ENCODE peak calls at places on chromosomes 1 and 21, in five cellular contexts. One of them, this sample, is unnamed.

GRCh38 chr1:236689713-236690569 is 3.6 kb downstream of the ACTN2 start:
- DNase-seq in lower leg skin: no peak
- DNase-seq in GM06990: no peak
- DNase-seq in AG04450: no peak
- DNase-seq in left ventricle myocardium inferior: peak
- DNase-seq in this sample: peak

GRCh38 chr1:116228501-116228900 is 117.3 kb downstream of the MAB21L3 start:
- DNase-seq in GM06990: no peak
- DNase-seq in lower leg skin: no peak
- DNase-seq in AG04450: no peak
- DNase-seq in left ventricle myocardium inferior: no peak
- DNase-seq in this sample: no peak

GRCh38 chr1:173447224-173447623 is 29.9 kb upstream of the PRDX6 start:
- DNase-seq in AG04450: no peak
- DNase-seq in GM06990: peak
- DNase-seq in lower leg skin: no peak
- DNase-seq in left ventricle myocardium inferior: no peak
- DNase-seq in this sample: no peak

GRCh38 chr1:119884700-119885099 is 11.6 kb downstream of the ADAM30 start:
- DNase-seq in AG04450: no peak
- DNase-seq in left ventricle myocardium inferior: no peak
- DNase-seq in GM06990: no peak
- DNase-seq in lower leg skin: no peak
- DNase-seq in this sample: no peak

GRCh38 chr1:10688409-10688786 is 108.0 kb downstream of the CASZ1 start:
- DNase-seq in GM06990: no peak
- DNase-seq in lower leg skin: no peak
- DNase-seq in AG04450: no peak
- DNase-seq in left ventricle myocardium inferior: no peak
- DNase-seq in this sample: no peak

GRCh38 chr21:36647279-36648093 is 51.4 kb upstream of the SIM2 start:
- DNase-seq in AG04450: no peak
- DNase-seq in lower leg skin: no peak
- DNase-seq in GM06990: no peak
- DNase-seq in left ventricle myocardium inferior: no peak
- DNase-seq in this sample: peak

GRCh38 chr1:168871531-168871930 is 142.5 kb upstream of the DPT start:
- DNase-seq in left ventricle myocardium inferior: no peak
- DNase-seq in AG04450: no peak
- DNase-seq in GM06990: no peak
- DNase-seq in lower leg skin: no peak
- DNase-seq in this sample: no peak

GRCh38 chr21:38817371-38818335 is 11.9 kb downstream of the ETS2 start:
- DNase-seq in lower leg skin: no peak
- DNase-seq in GM06990: no peak
- DNase-seq in AG04450: no peak
- DNase-seq in left ventricle myocardium inferior: no peak
- DNase-seq in this sample: no peak

GRCh38 chr1:202815120-202815519 is 4.4 kb downstream of the PCAT6 start:
- DNase-seq in left ventricle myocardium inferior: no peak
- DNase-seq in lower leg skin: no peak
- DNase-seq in AG04450: no peak
- DNase-seq in GM06990: no peak
- DNase-seq in this sample: no peak

GRCh38 chr1:223765036-223765718 is 52.8 kb downstream of the CAPN2 start:
- DNase-seq in left ventricle myocardium inferior: peak
- DNase-seq in GM06990: no peak
- DNase-seq in lower leg skin: no peak
- DNase-seq in AG04450: no peak
- DNase-seq in this sample: no peak

GRCh38 chr1:217453816-217454215 is 177.1 kb downstream of the GPATCH2 start:
- DNase-seq in lower leg skin: no peak
- DNase-seq in GM06990: no peak
- DNase-seq in left ventricle myocardium inferior: peak
- DNase-seq in AG04450: no peak
- DNase-seq in this sample: no peak

GRCh38 chr1:174413632-174414031 is 34.1 kb upstream of the GPR52 start:
- DNase-seq in left ventricle myocardium inferior: no peak
- DNase-seq in AG04450: no peak
- DNase-seq in GM06990: no peak
- DNase-seq in lower leg skin: no peak
- DNase-seq in this sample: no peak

GRCh38 chr1:103911450-103911849 is 161.8 kb downstream of the AMY1C start:
- DNase-seq in lower leg skin: no peak
- DNase-seq in left ventricle myocardium inferior: no peak
- DNase-seq in GM06990: no peak
- DNase-seq in AG04450: no peak
- DNase-seq in this sample: no peak

GRCh38 chr1:232145768-232146167 is 484.2 kb downstream of the SIPA1L2 start:
- DNase-seq in left ventricle myocardium inferior: no peak
- DNase-seq in AG04450: no peak
- DNase-seq in lower leg skin: no peak
- DNase-seq in GM06990: no peak
- DNase-seq in this sample: no peak

GRCh38 chr1:209926045-209926444 is 12.0 kb upstream of the SYT14 start:
- DNase-seq in GM06990: no peak
- DNase-seq in lower leg skin: no peak
- DNase-seq in left ventricle myocardium inferior: no peak
- DNase-seq in AG04450: peak
- DNase-seq in this sample: peak

GRCh38 chr21:43341349-43342163 is 85.4 kb downstream of the SIK1 start:
- DNase-seq in left ventricle myocardium inferior: peak
- DNase-seq in GM06990: no peak
- DNase-seq in AG04450: no peak
- DNase-seq in lower leg skin: no peak
- DNase-seq in this sample: no peak

GRCh38 chr1:193846881-193847280 is 660.5 kb upstream of the B3GALT2 start:
- DNase-seq in GM06990: no peak
- DNase-seq in left ventricle myocardium inferior: no peak
- DNase-seq in AG04450: no peak
- DNase-seq in lower leg skin: no peak
- DNase-seq in this sample: no peak

GRCh38 chr1:41377397-41377796 is 16.2 kb downstream of the FOXO6 start:
- DNase-seq in AG04450: no peak
- DNase-seq in lower leg skin: no peak
- DNase-seq in GM06990: no peak
- DNase-seq in left ventricle myocardium inferior: no peak
- DNase-seq in this sample: no peak

GRCh38 chr1:8600336-8600735 is 217.1 kb downstream of the RERE start:
- DNase-seq in GM06990: no peak
- DNase-seq in AG04450: no peak
- DNase-seq in lower leg skin: no peak
- DNase-seq in left ventricle myocardium inferior: no peak
- DNase-seq in this sample: no peak

GRCh38 chr1:8598783-8599182 is 218.7 kb downstream of the RERE start:
- DNase-seq in AG04450: no peak
- DNase-seq in left ventricle myocardium inferior: no peak
- DNase-seq in lower leg skin: no peak
- DNase-seq in GM06990: no peak
- DNase-seq in this sample: no peak

GRCh38 chr1:8599813-8600212 is 217.6 kb downstream of the RERE start:
- DNase-seq in AG04450: no peak
- DNase-seq in GM06990: no peak
- DNase-seq in left ventricle myocardium inferior: no peak
- DNase-seq in lower leg skin: no peak
- DNase-seq in this sample: no peak

GRCh38 chr1:8597455-8597854 is 220.0 kb downstream of the RERE start:
- DNase-seq in lower leg skin: no peak
- DNase-seq in GM06990: no peak
- DNase-seq in AG04450: no peak
- DNase-seq in left ventricle myocardium inferior: no peak
- DNase-seq in this sample: no peak

DNA sequence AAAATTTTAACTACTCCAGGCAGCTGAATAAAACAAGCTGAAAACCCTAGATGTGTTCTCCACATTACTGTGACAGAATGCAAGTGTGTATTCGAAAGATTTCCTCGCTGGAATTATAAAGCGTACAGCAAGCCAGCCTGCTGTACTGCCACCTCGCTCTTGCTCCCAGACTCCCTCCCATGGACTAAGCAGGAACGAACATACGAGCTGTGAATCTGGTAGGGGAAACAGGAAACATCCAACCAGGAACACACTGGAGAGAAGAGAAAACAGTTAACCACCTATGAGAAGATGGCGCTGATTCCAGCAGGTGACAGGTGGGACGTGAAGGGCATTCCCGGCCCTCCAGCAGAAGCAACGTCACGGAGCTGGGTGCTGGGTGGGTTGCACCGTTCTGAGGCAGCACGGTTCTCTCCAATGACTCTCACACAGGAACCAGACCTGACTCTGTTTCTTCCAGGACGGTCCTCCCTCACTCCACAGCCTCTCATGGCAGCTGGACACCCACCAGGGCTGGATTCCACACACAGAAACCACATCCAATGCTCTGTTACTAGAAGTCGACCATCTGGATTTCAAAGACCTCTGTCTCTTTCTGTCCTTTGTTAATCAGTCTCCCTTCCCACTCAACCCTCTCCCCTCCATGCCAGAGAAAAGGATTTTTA is 219.2 kb downstream of the RERE start:
- DNase-seq in AG04450: no peak
- DNase-seq in GM06990: no peak
- DNase-seq in left ventricle myocardium inferior: peak
- DNase-seq in lower leg skin: no peak
- DNase-seq in this sample: no peak
- TF ChIP-seq CTCF in AG04450: peak
- TF ChIP-seq CTCF in GM06990: no peak
- TF ChIP-seq CTCF in left ventricle myocardium inferior: peak
- TF ChIP-seq CTCF in lower leg skin: no peak
- TF ChIP-seq CTCF in this sample: peak

GRCh38 chr1:33307494-33307864 is 13.4 kb downstream of the A3GALT2 start:
- DNase-seq in left ventricle myocardium inferior: no peak
- DNase-seq in lower leg skin: no peak
- DNase-seq in GM06990: no peak
- DNase-seq in AG04450: no peak
- DNase-seq in this sample: no peak

GRCh38 chr1:33305016-33305415 is 15.9 kb downstream of the A3GALT2 start:
- DNase-seq in left ventricle myocardium inferior: no peak
- DNase-seq in lower leg skin: no peak
- DNase-seq in AG04450: no peak
- DNase-seq in GM06990: no peak
- DNase-seq in this sample: no peak

GRCh38 chr1:33306061-33306460 is 14.8 kb downstream of the A3GALT2 start:
- DNase-seq in lower leg skin: no peak
- DNase-seq in GM06990: no peak
- DNase-seq in left ventricle myocardium inferior: no peak
- DNase-seq in AG04450: no peak
- DNase-seq in this sample: no peak

GRCh38 chr1:33310702-33311101 is 10.2 kb downstream of the A3GALT2 start:
- DNase-seq in left ventricle myocardium inferior: no peak
- DNase-seq in GM06990: no peak
- DNase-seq in AG04450: no peak
- DNase-seq in lower leg skin: no peak
- DNase-seq in this sample: no peak

GRCh38 chr1:33306561-33307493 is 14.1 kb downstream of the A3GALT2 start:
- DNase-seq in lower leg skin: no peak
- DNase-seq in left ventricle myocardium inferior: no peak
- DNase-seq in GM06990: no peak
- DNase-seq in AG04450: no peak
- DNase-seq in this sample: no peak
- H3K4me3 ChIP-seq in lower leg skin: no peak
- H3K4me3 ChIP-seq in left ventricle myocardium inferior: peak
- H3K4me3 ChIP-seq in GM06990: no peak
- H3K4me3 ChIP-seq in AG04450: no peak
- H3K4me3 ChIP-seq in this sample: peak

DNA sequence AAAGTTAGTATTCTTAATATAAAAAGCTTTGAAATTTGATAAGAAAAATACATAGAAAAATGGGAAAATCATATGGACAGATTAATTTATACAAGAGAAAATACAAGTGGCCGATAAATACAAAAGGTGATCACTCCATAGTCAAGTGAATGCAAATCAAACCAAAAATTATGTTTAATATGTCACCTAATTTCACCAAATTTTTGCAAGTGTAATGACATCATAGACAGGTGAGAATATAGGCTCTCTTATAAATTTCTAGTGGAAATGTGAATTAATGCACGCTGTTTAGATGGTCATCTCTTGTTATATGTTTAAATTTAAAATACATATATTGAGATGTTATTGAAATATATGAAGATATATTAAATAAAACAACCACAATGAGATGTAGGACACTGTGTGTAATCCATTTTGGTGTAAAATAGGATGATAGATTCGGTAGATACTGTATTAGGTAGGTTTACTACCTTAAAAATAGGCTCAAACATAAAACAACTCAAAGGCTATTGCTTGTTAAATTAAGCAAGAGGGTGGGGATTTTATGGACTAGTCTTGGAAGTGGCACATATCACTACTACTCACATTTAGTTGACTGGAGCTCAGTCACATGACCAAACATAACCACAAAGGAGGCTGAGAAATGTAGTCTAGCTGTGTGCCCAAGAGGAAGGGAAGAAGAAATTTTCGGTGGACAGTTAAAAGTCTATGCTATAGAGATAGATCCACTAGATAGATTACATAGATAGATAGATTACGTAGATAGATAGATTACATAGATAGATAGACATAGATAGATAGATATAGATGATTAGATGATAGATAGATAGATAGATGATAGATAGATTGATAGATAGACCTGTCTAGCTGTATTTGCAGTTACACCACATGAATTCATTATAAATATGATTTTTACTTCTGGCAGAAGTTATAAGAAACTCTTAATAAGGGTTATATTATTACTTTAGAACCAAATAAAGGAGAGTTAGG is 9.2 kb downstream of the INSL5 start:
- DNase-seq in left ventricle myocardium inferior: no peak
- DNase-seq in lower leg skin: no peak
- DNase-seq in GM06990: no peak
- DNase-seq in AG04450: no peak
- DNase-seq in this sample: no peak
- TF ChIP-seq CTCF in left ventricle myocardium inferior: no peak
- TF ChIP-seq CTCF in lower leg skin: no peak
- TF ChIP-seq CTCF in GM06990: no peak
- TF ChIP-seq CTCF in AG04450: no peak
- TF ChIP-seq CTCF in this sample: no peak

GRCh38 chr1:46708121-46708520 is 10.8 kb downstream of the EFCAB14 start:
- DNase-seq in lower leg skin: no peak
- DNase-seq in AG04450: no peak
- DNase-seq in left ventricle myocardium inferior: no peak
- DNase-seq in GM06990: no peak
- DNase-seq in this sample: no peak

GRCh38 chr1:46703927-46704641 is 14.8 kb downstream of the EFCAB14 start:
- DNase-seq in GM06990: no peak
- DNase-seq in AG04450: no peak
- DNase-seq in lower leg skin: no peak
- DNase-seq in left ventricle myocardium inferior: no peak
- DNase-seq in this sample: no peak

GRCh38 chr1:46699670-46700069 is 19.2 kb downstream of the EFCAB14 start:
- DNase-seq in AG04450: no peak
- DNase-seq in left ventricle myocardium inferior: no peak
- DNase-seq in lower leg skin: no peak
- DNase-seq in GM06990: no peak
- DNase-seq in this sample: no peak

DNA sequence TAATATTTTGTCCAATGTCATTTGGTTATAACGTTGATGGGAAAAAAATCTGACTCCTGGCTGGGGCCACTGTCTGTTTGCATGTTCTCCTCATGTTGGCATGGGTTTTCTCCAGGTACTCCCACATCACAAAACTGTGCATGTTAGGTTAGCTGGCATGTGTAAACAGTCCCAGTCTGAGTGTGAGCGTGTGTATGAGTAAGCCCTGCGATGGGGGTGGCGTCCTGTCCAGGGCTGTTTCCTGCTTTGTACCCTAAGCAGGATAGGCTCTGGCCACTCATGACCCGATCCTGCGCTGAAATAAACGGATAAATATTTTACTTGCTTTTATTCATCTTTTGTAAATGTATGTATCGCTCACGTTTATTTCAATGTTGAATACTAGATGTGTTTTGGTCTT is 13.5 kb downstream of the EFCAB14 start:
- DNase-seq in left ventricle myocardium inferior: no peak
- DNase-seq in GM06990: no peak
- DNase-seq in AG04450: no peak
- DNase-seq in lower leg skin: no peak
- DNase-seq in this sample: no peak
- H3K4me3 ChIP-seq in left ventricle myocardium inferior: no peak
- H3K4me3 ChIP-seq in GM06990: no peak
- H3K4me3 ChIP-seq in AG04450: no peak
- H3K4me3 ChIP-seq in lower leg skin: no peak
- H3K4me3 ChIP-seq in this sample: no peak

This sample was measured in epithelial cell of proximal tubule.